ENCODE peak calls at places on chromosomes 12 and 14, in five cellular contexts. N, H, G, T and M are unnamed samples.

GRCh38 chr12:101257357-101257756 is 22.5 kb upstream of the UTP20 start:
- DNase-seq in N (no peak), H (no peak), G (no peak), T (no peak), M (no peak)

GRCh38 chr12:97404549-97404948 is 58.1 kb upstream of the RMST start:
- DNase-seq in N (peak; percentile 62), H (no peak), G (peak; percentile 65), T (no peak), M (peak; percentile 64)

GRCh38 chr14:77142289-77142814 is 761 bp upstream of the ZDHHC22 start:
- DNase-seq in N (no peak), H (no peak), G (no peak), T (no peak), M (no peak)

GRCh38 chr12:116662612-116663144 is 75.2 kb downstream of the SPRING1 start:
- DNase-seq in N (peak; percentile 6), H (no peak), G (no peak), T (peak; percentile 93), M (no peak)

GRCh38 chr14:102516531-102517411 is 7.2 kb upstream of the ANKRD9 start:
- DNase-seq in N (peak; percentile 62), H (no peak), G (peak; percentile 24), T (peak; percentile 69), M (peak; percentile 50)

GRCh38 chr14:102462391-102462790 is 47.2 kb downstream of the ANKRD9 start:
- DNase-seq in N (no peak), H (no peak), G (no peak), T (peak; percentile 1), M (no peak)

GRCh38 chr14:51185180-51185579 is 54.9 kb upstream of the TMX1 start:
- DNase-seq in N (no peak), H (no peak), G (no peak), T (no peak), M (no peak)

GRCh38 chr14:93752980-93753561 is 35.2 kb downstream of the PRIMA1 start:
- DNase-seq in N (no peak), H (no peak), G (no peak), T (no peak), M (no peak)

GRCh38 chr14:70884595-70885342 is 22.5 kb upstream of the PCNX1 start:
- DNase-seq in N (peak; percentile 22), H (no peak), G (no peak), T (no peak), M (no peak)

GRCh38 chr12:54286042-54286931 is 5.8 kb downstream of the HNRNPA1 start:
- DNase-seq in N (peak; percentile 16), H (no peak), G (no peak), T (no peak), M (no peak)

GRCh38 chr12:127401005-127401404 is 866.0 kb upstream of the TMEM132C start:
- DNase-seq in N (peak; percentile 59), H (no peak), G (peak; percentile 65), T (no peak), M (peak; percentile 74)